ENCODE peak calls at places on chromosome 5, in eight cellular contexts. U is activated naive CD8-positive, alpha-beta T cell treated with anti-CD3 and anti-CD28 coated beads for 36 hours; H is lower leg skin; J is T follicular helper cell; X is HEK293T; W is LoVo; Y is T-helper 2 cell; I is psoas muscle. G is an unnamed sample.

GRCh38 chr5:102589661-102590060 is 90.9 kb upstream of the SLCO6A1 start:
- DNase-seq in I (no peak), Y (no peak), W (no peak), H (no peak), X (no peak), J (no peak), U (no peak), G (peak)

GRCh38 chr5:45262061-45262590 is 434.1 kb downstream of the HCN1 start:
- DNase-seq in W (no peak), H (peak), I (no peak), J (no peak), Y (no peak), X (no peak), U (no peak), G (no peak)

GRCh38 chr5:88251048-88251711 is 17.5 kb downstream of the TMEM161B start:
- DNase-seq in I (no peak), U (peak), Y (no peak), H (no peak), W (no peak), X (no peak), J (no peak), G (peak)

GRCh38 chr5:62326702-62327101 is 20.7 kb downstream of the KIF2A start:
- DNase-seq in Y (no peak), H (no peak), J (no peak), X (no peak), W (no peak), U (no peak), I (no peak), G (no peak)

GRCh38 chr5:80181618-80182211 is 74.1 kb downstream of the SERINC5 start:
- DNase-seq in W (peak), U (peak), Y (peak), X (no peak), I (no peak), J (peak), H (no peak), G (no peak)

GRCh38 chr5:13985736-13986418 is 41.4 kb upstream of the DNAH5 start:
- DNase-seq in I (no peak), J (no peak), X (no peak), U (no peak), Y (no peak), W (peak), H (no peak), G (peak)

GRCh38 chr5:33362915-33363314 is 77.8 kb upstream of the TARS1 start:
- DNase-seq in U (no peak), J (no peak), H (no peak), I (no peak), W (no peak), X (no peak), Y (no peak), G (peak)

GRCh38 chr5:39073759-39074008 is 515 bp downstream of the RICTOR start:
- DNase-seq in Y (no peak), W (peak), J (no peak), X (peak), I (no peak), H (no peak), U (peak), G (no peak)

GRCh38 chr5:95838001-95838520 is 15.5 kb upstream of the GLRX start:
- DNase-seq in U (no peak), Y (no peak), H (peak), W (no peak), J (no peak), X (no peak), I (peak), G (no peak)

GRCh38 chr5:102754499-102755424 is at the start of gene PAM:
- DNase-seq in W (peak), X (peak), H (peak), J (peak), I (peak), U (peak), Y (peak), G (peak)

GRCh38 chr5:39652036-39652435 is 227.3 kb upstream of the DAB2 start:
- DNase-seq in I (no peak), J (no peak), Y (no peak), X (no peak), W (no peak), H (no peak), U (no peak), G (no peak)

GRCh38 chr5:74673011-74673790 is 11.8 kb upstream of the HEXB start:
- DNase-seq in U (no peak), W (peak), J (no peak), Y (no peak), H (no peak), I (no peak), X (no peak), G (peak)

GRCh38 chr5:62767650-62768049 is 189.0 kb downstream of the LRRC70 start:
- DNase-seq in X (no peak), I (no peak), W (no peak), U (no peak), H (no peak), J (no peak), Y (no peak), G (no peak)

GRCh38 chr5:179680014-179680779 is 637 bp downstream of the CBY3 start:
- DNase-seq in X (no peak), J (no peak), Y (no peak), I (no peak), H (no peak), U (no peak), W (no peak), G (no peak)

GRCh38 chr5:176869501-176870109 is 29.5 kb downstream of the HK3 start:
- DNase-seq in W (no peak), J (no peak), I (no peak), U (no peak), H (no peak), X (no peak), Y (no peak), G (no peak)

GRCh38 chr5:55159763-55160492 is at the start of gene GPX8:
- DNase-seq in U (no peak), J (no peak), Y (no peak), X (peak), W (peak), H (no peak), I (no peak), G (peak)

GRCh38 chr5:41863871-41864486 is 6.2 kb downstream of the OXCT1 start:
- DNase-seq in Y (no peak), H (no peak), I (no peak), X (no peak), U (no peak), J (no peak), W (no peak), G (peak)

GRCh38 chr5:173468821-173469251 is 140.6 kb upstream of the STC2 start:
- DNase-seq in I (peak), J (no peak), W (no peak), U (no peak), H (no peak), Y (no peak), X (no peak), G (peak)

GRCh38 chr5:71924980-71925379 is 182.3 kb upstream of the MAP1B start:
- DNase-seq in H (no peak), I (no peak), X (no peak), U (no peak), W (peak), Y (no peak), J (no peak), G (peak)

GRCh38 chr5:159444441-159445082 is 114.3 kb upstream of the IL12B start:
- DNase-seq in H (no peak), I (no peak), X (peak), W (peak), J (no peak), Y (no peak), U (no peak), G (peak)

GRCh38 chr5:168076561-168076991 is 214.9 kb upstream of the WWC1 start:
- DNase-seq in X (peak), U (peak), Y (no peak), I (peak), W (no peak), H (peak), J (no peak), G (peak)

GRCh38 chr5:84274585-84275468 is 109.9 kb downstream of the EDIL3 start:
- DNase-seq in J (no peak), X (peak), Y (no peak), W (peak), U (no peak), I (no peak), H (no peak), G (peak)

GRCh38 chr5:171453988-171454387 is 34.5 kb downstream of the FGF18 start:
- DNase-seq in J (no peak), U (no peak), I (no peak), X (no peak), W (no peak), H (no peak), Y (no peak), G (no peak)

GRCh38 chr5:998975-999501 is 9.6 kb upstream of the NKD2 start:
- DNase-seq in Y (no peak), W (no peak), I (no peak), H (peak), U (no peak), J (no peak), X (no peak), G (no peak)

GRCh38 chr5:152711996-152712395 is 306.9 kb upstream of the NMUR2 start:
- DNase-seq in Y (no peak), W (no peak), X (no peak), H (no peak), I (no peak), J (no peak), U (no peak), G (no peak)

GRCh38 chr5:65163698-65164097 is 318.0 kb downstream of the ADAMTS6 start:
- DNase-seq in X (no peak), I (no peak), W (no peak), J (no peak), Y (no peak), U (no peak), H (no peak), G (no peak)

GRCh38 chr5:150402901-150403342 is 9.8 kb downstream of the CD74 start:
- DNase-seq in H (no peak), W (no peak), J (no peak), I (no peak), Y (no peak), U (no peak), X (no peak), G (no peak)

GRCh38 chr5:120695368-120695880 is 231.3 kb downstream of the PRR16 start:
- DNase-seq in X (no peak), Y (no peak), U (no peak), W (no peak), J (no peak), I (no peak), H (no peak), G (no peak)

GRCh38 chr5:122156724-122157325 is 27.5 kb downstream of the ZNF474 start:
- DNase-seq in J (no peak), I (no peak), W (no peak), U (no peak), Y (no peak), H (no peak), X (peak), G (peak)

GRCh38 chr5:15834596-15835245 is 334.7 kb downstream of the FBXL7 start:
- DNase-seq in J (no peak), I (no peak), U (no peak), X (no peak), W (peak), H (no peak), Y (no peak), G (peak)

GRCh38 chr5:174198541-174198940 is 153.0 kb downstream of the NSG2 start:
- DNase-seq in I (no peak), X (no peak), Y (no peak), W (no peak), U (no peak), H (peak), J (no peak), G (no peak)

GRCh38 chr5:135376961-135377621 is 21.9 kb downstream of the MACROH2A1 start:
- DNase-seq in Y (no peak), I (no peak), H (peak), J (no peak), W (no peak), X (no peak), U (no peak), G (no peak)

GRCh38 chr5:175343292-175343691 is 100.7 kb downstream of the DRD1 start:
- DNase-seq in X (no peak), W (no peak), U (no peak), I (no peak), Y (no peak), J (no peak), H (no peak), G (no peak)

GRCh38 chr5:11909471-11909870 is 5.2 kb upstream of the CTNND2 start:
- DNase-seq in J (no peak), Y (no peak), U (no peak), X (no peak), I (no peak), W (no peak), H (no peak), G (no peak)

GRCh38 chr5:140131967-140132409 is 6.3 kb downstream of the IGIP start:
- DNase-seq in H (peak), W (peak), Y (no peak), J (no peak), I (no peak), X (no peak), U (no peak), G (peak)

GRCh38 chr5:150338546-150338945 is 19.0 kb upstream of the TCOF1 start:
- DNase-seq in Y (no peak), U (no peak), I (no peak), H (no peak), J (no peak), X (no peak), W (no peak), G (no peak)

G was measured in fibroblast of pulmonary artery.